ENCODE peak calls at places on chromosomes 1 and 21, in seven cellular contexts. X is astrocyte, I is MM.1S, A is mammary epithelial cell, Y is HCT116, T is GM23248, Z is OCI-LY7. N is an unnamed sample.

GRCh38 chr1:208668991-208669390 is 424.8 kb upstream of the PLXNA2 start:
- DNase-seq in Z (no peak), I (peak; percentile 29), A (peak; percentile 16), Y (no peak), T (peak; percentile 5), X (no peak), N (no peak)

GRCh38 chr1:33298623-33299277 is 22.1 kb downstream of the A3GALT2 start:
- DNase-seq in T (peak; percentile 75), A (peak; percentile 43), I (peak; percentile 58), X (peak; percentile 12), Z (peak; percentile 65), Y (peak; percentile 47), N (peak; percentile 67)

GRCh38 chr1:236645016-236645680 is 40.8 kb upstream of the HEATR1 start:
- DNase-seq in T (no peak), X (no peak), A (no peak), Y (no peak), I (no peak), Z (no peak), N (no peak)

GRCh38 chr1:160114085-160114484 is 1.5 kb upstream of the ATP1A2 start:
- DNase-seq in Z (no peak), T (no peak), A (no peak), X (no peak), Y (no peak), I (no peak), N (no peak)

GRCh38 chr21:28554660-28555475 is 437.8 kb downstream of the LTN1 start:
- DNase-seq in T (peak; percentile 15), Z (no peak), Y (no peak), X (peak; percentile 79), I (no peak), A (peak; percentile 35), N (peak; percentile 82)

GRCh38 chr1:78586572-78586971 is 33.7 kb upstream of the IFI44L start:
- DNase-seq in A (peak; percentile 27), I (no peak), T (peak; percentile 67), Y (no peak), X (peak; percentile 83), Z (no peak), N (peak; percentile 84)

GRCh38 chr1:15279576-15280230 is 32.7 kb downstream of the FHAD1 start:
- DNase-seq in A (no peak), Z (no peak), Y (no peak), T (no peak), X (peak; percentile 53), I (no peak), N (peak; percentile 61)

GRCh38 chr1:100023482-100023881 is 53.7 kb downstream of the SLC35A3 start:
- DNase-seq in X (no peak), T (no peak), Z (no peak), Y (no peak), I (no peak), A (no peak), N (no peak)

GRCh38 chr1:113783254-113784103 is 24.2 kb upstream of the PHTF1 start:
- DNase-seq in I (peak; percentile 59), A (peak; percentile 12), Y (no peak), T (peak; percentile 63), X (peak; percentile 43), Z (peak; percentile 62), N (peak; percentile 62)

GRCh38 chr1:28229089-28229488 is 3.7 kb downstream of the DNAJC8 start:
- DNase-seq in T (no peak), Z (no peak), A (no peak), Y (no peak), X (no peak), I (no peak), N (no peak)
- H3K79me2 ChIP-seq in T (peaks cover 80% of the 10 kb centered on the region), Z (peaks cover 50% of the 10 kb centered on the region), A (peaks cover 53% of the 10 kb centered on the region), Y (peaks cover 75% of the 10 kb centered on the region), X (peaks cover 51% of the 10 kb centered on the region), I (peaks cover 62% of the 10 kb centered on the region), N (peaks cover 29% of the 10 kb centered on the region)

DNA sequence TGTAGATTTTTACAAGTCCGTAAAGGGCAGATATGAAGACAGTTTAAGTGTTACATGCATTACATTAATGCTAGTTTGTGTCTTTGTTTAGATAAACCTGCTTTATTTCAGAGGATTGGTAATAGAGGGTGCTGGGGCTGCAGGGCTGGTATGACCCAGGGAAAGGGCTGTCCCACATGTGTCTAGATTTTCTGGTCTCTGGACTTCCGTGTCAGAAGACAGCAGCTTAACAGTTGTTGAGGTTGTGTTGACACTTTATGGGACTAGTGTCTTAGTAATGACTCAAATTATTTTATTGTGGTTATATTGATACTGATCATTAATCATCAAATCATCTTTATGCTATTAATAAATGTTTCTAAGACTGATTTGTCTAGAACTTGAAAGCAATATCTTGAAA is 10.1 kb downstream of the PRDM2 start:
- DNase-seq in X (no peak), I (no peak), T (no peak), Y (no peak), A (no peak), Z (no peak), N (no peak)
- H3K79me2 ChIP-seq in X (peaks cover 53% of the 10 kb centered on the region), I (peaks cover 9% of the 10 kb centered on the region), T (peaks cover 84% of the 10 kb centered on the region), Y (no peaks in the 10 kb centered on the region), A (no peaks in the 10 kb centered on the region), Z (peaks cover 96% of the 10 kb centered on the region), N (no peaks in the 10 kb centered on the region)

DNA sequence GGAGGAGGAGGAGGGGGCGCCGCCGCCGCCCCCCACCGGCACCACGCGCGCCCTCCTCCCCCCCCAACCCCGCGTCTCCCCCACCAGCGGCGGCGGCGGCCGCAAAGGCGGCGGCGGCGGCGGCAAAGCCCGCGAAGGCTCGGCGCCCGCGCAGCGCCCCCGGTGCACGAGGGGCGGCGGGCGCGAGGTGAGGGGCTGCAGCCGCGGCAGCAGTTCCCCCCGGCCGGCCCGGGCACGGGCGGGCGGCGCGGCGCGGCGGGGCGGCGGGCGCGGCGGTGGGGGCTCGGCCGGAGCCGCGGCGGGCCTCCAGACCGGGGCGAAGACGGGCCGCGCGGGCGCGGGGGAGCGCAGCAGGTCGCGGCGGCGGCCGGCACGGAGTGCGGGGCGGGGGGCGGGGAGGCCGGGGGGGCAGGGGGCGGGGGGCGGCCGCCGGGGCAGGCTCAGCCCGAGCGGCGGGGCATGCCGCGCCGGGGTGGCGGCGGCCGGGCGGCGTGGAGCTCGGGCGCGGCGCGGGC is 393 bp downstream of the IRF2BP2 start:
- DNase-seq in I (peak; percentile 25), T (peak; percentile 68), X (no peak), Y (no peak), Z (peak; percentile 48), A (no peak), N (no peak)
- H3K79me2 ChIP-seq in I (peaks cover 46% of the 10 kb centered on the region), T (peaks cover 46% of the 10 kb centered on the region), X (peaks cover 47% of the 10 kb centered on the region), Y (peaks cover 43% of the 10 kb centered on the region), Z (peaks cover 34% of the 10 kb centered on the region), A (peaks cover 48% of the 10 kb centered on the region), N (peaks cover 47% of the 10 kb centered on the region)

GRCh38 chr1:31036749-31037500 is 28.6 kb downstream of the PUM1 start:
- DNase-seq in X (peak; percentile 34), A (peak; percentile 44), Y (no peak), I (no peak), Z (no peak), T (peak; percentile 26), N (no peak)
- H3K79me2 ChIP-seq in X (peaks cover 99% of the 10 kb centered on the region), A (peaks cover 99% of the 10 kb centered on the region), Y (peaks cover 99% of the 10 kb centered on the region), I (peaks cover 100% of the 10 kb centered on the region), Z (peaks cover 100% of the 10 kb centered on the region), T (peaks cover 100% of the 10 kb centered on the region), N (peaks cover 91% of the 10 kb centered on the region)

GRCh38 chr21:15053531-15053930 is 11.3 kb downstream of the NRIP1 start:
- DNase-seq in T (no peak), I (no peak), X (no peak), Z (no peak), Y (no peak), A (no peak), N (no peak)

GRCh38 chr21:15051652-15052554 is 12.9 kb downstream of the NRIP1 start:
- DNase-seq in T (no peak), X (peak; percentile 58), I (no peak), Z (no peak), Y (no peak), A (no peak), N (peak; percentile 66)

GRCh38 chr21:15057290-15057689 is 7.5 kb downstream of the NRIP1 start:
- DNase-seq in Z (no peak), T (no peak), Y (no peak), A (no peak), X (no peak), I (no peak), N (no peak)

GRCh38 chr21:15054089-15054488 is 10.7 kb downstream of the NRIP1 start:
- DNase-seq in I (no peak), Z (no peak), A (no peak), X (no peak), Y (no peak), T (no peak), N (no peak)

DNA sequence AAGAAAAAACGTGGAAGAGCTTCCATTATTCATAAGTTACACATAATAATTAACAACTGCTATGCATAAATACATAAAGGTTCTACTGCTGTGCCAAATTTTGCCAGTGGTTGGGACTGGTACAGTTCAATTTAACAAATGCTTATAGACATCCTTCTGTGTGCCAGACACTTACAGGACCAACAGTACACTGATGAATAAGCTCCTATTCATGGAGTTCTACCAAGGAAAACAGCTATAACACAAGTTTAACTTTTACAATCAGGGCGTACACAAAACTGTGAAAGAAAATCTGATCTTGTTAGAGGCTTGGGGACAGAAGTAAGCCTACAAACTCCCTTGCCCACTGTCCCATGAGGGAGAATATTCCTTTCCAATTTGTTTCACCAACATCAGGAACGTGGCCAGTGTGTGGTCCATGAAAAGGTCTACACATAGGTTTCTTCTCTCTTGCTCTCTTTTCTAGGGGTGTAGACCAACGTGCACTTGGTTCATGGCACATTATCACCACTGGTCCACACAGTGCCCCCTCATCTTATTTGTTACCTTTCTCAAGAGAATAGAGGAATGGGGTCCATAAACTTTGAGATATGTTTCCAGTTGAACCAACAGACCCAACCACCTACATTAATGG is 10.1 kb downstream of the NRIP1 start:
- DNase-seq in T (no peak), Z (no peak), I (no peak), A (no peak), Y (no peak), X (no peak), N (peak; percentile 14)
- H3K79me2 ChIP-seq in T (peaks cover 100% of the 10 kb centered on the region), Z (no peaks in the 10 kb centered on the region), I (peaks cover 56% of the 10 kb centered on the region), A (peaks cover 100% of the 10 kb centered on the region), Y (peaks cover 100% of the 10 kb centered on the region), X (peaks cover 100% of the 10 kb centered on the region), N (peaks cover 100% of the 10 kb centered on the region)

GRCh38 chr1:234062166-234062565 is 157.7 kb downstream of the SLC35F3 start:
- DNase-seq in I (no peak), Y (no peak), T (peak; percentile 6), A (peak; percentile 97), X (no peak), Z (no peak), N (no peak)
- H3K79me2 ChIP-seq in I (no peaks in the 10 kb centered on the region), Y (peaks cover 24% of the 10 kb centered on the region), T (no peaks in the 10 kb centered on the region), A (peaks cover 67% of the 10 kb centered on the region), X (peaks cover 4% of the 10 kb centered on the region), Z (no peaks in the 10 kb centered on the region), N (no peaks in the 10 kb centered on the region)

DNA sequence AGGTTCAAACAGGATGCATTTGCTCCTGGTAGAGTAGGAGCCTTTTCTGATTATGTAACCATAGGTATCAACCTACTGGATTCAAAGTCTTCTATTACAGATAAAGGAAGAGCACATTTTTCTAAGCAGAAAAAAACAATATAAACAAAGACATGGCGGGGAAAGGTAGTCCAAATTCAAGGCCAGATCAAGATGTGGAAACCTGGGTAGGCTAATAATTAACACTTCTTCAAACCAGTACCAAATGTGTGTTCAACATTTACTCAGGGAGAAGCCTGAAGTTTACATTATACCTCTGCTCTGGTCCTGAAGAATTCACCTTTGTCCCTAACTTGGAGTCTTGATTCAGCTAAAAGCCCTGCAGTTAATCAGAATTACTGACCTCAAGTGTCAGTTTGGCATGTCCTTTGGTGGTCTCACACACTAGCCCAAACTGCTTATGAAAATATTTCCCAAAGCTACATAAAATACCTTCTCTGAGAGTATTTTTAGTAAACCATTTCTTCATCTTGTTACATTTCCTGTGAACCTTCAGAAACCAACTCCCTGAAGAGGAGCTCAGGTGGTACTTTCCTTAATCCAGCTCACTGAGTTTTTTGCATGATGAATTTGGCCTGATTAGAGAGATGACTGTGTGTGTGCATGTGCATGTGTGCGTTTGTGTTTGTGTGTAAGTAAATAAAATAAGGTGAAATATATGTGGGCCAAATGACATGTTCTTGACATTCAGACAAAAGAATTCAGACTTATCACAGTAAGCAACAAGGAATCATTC is 70.2 kb downstream of the TOR3A start:
- DNase-seq in I (peak; percentile 49), T (no peak), X (no peak), Y (no peak), Z (peak; percentile 38), A (no peak), N (peak; percentile 41)
- H3K79me2 ChIP-seq in I (peaks cover 52% of the 10 kb centered on the region), T (peaks cover 81% of the 10 kb centered on the region), X (peaks cover 68% of the 10 kb centered on the region), Y (peaks cover 49% of the 10 kb centered on the region), Z (peaks cover 8% of the 10 kb centered on the region), A (peaks cover 28% of the 10 kb centered on the region), N (peaks cover 6% of the 10 kb centered on the region)

N was measured in fibroblast of lung.